ENCODE peak calls at places on chromosomes 12 and 14, in seven cellular contexts. X, G, I, F, K, M and Z are unnamed samples. For H3K9me3 and H3K4me1, the result is how much of the 10 kb centered on the place peaks cover.

GRCh38 chr12:49809369-49810158 is 18.6 kb downstream of the NCKAP5L start:
- DNase-seq in K (peak), X (no peak), G (no peak), I (peak), F (no peak), M (peak), Z (peak)

GRCh38 chr14:89435527-89436273 is 18.7 kb upstream of the FOXN3 start:
- DNase-seq in X (no peak), F (no peak), M (no peak), K (no peak), I (no peak), G (no peak), Z (no peak)

GRCh38 chr12:92747151-92747550 is 44.4 kb downstream of the PLEKHG7 start:
- DNase-seq in M (no peak), G (no peak), F (no peak), K (no peak), I (no peak), X (no peak), Z (no peak)

GRCh38 chr12:79016181-79016580 is 151.6 kb downstream of the SYT1 start:
- DNase-seq in F (no peak), G (no peak), X (no peak), I (no peak), K (no peak), M (no peak), Z (no peak)

GRCh38 chr14:55707365-55707804 is 127.4 kb downstream of the KTN1 start:
- DNase-seq in X (no peak), F (no peak), M (no peak), I (no peak), K (no peak), G (no peak), Z (no peak)

GRCh38 chr12:89353188-89353822 is 1.0 kb upstream of the DUSP6 start:
- DNase-seq in I (peak), K (peak), M (peak), G (peak), X (peak), F (peak), Z (peak)

GRCh38 chr12:123743002-123743401 is 19.1 kb upstream of the DNAH10 start:
- DNase-seq in I (no peak), G (no peak), F (no peak), M (peak), K (no peak), X (no peak), Z (peak)

GRCh38 chr14:104389326-104390220 is 190.0 kb upstream of the C14orf180 start:
- DNase-seq in X (peak), M (no peak), I (peak), F (no peak), G (peak), K (no peak), Z (no peak)

GRCh38 chr14:101174980-101175606 is 271.6 kb upstream of the RTL1 start:
- DNase-seq in I (no peak), K (no peak), F (no peak), X (peak), M (no peak), G (peak), Z (no peak)

GRCh38 chr14:59677771-59678211 is 101.2 kb upstream of the CCDC175 start:
- DNase-seq in M (no peak), I (peak), F (no peak), K (no peak), G (no peak), X (no peak), Z (no peak)

GRCh38 chr12:65818454-65819382 is 5.6 kb upstream of the HMGA2 start:
- DNase-seq in G (no peak), I (no peak), F (no peak), X (no peak), M (no peak), K (no peak), Z (no peak)

GRCh38 chr14:81344461-81345160 is 55.5 kb downstream of the STON2 start:
- DNase-seq in I (no peak), K (no peak), X (no peak), F (no peak), G (no peak), M (no peak), Z (no peak)

GRCh38 chr12:95218852-95219171 is 1.2 kb downstream of the VEZT start:
- DNase-seq in G (no peak), F (no peak), X (no peak), M (no peak), I (no peak), K (no peak), Z (no peak)

GRCh38 chr12:113075137-113075683 is 18.7 kb downstream of the DTX1 start:
- DNase-seq in I (no peak), F (no peak), G (no peak), K (no peak), X (no peak), M (no peak), Z (peak)

GRCh38 chr14:99191663-99192621 is 80.1 kb downstream of the BCL11B start:
- DNase-seq in F (peak), K (peak), G (peak), I (peak), M (peak), X (peak), Z (no peak)

GRCh38 chr12:6211421-6211869 is 11.2 kb downstream of the CD9 start:
- DNase-seq in F (no peak), G (peak), K (no peak), M (peak), X (no peak), I (no peak), Z (no peak)

GRCh38 chr12:4051616-4052015 is 178.4 kb upstream of the PARP11 start:
- DNase-seq in F (no peak), I (no peak), M (no peak), G (no peak), X (no peak), K (no peak), Z (no peak)

GRCh38 chr12:38142974-38143373 is 173.6 kb upstream of the ALG10B start:
- DNase-seq in K (no peak), G (no peak), I (no peak), M (no peak), X (no peak), F (no peak), Z (no peak)
- H3K9me3 ChIP-seq in K (under half), G (under half), I (under half), M (under half), X (under half), F (under half), Z (under half)

DNA sequence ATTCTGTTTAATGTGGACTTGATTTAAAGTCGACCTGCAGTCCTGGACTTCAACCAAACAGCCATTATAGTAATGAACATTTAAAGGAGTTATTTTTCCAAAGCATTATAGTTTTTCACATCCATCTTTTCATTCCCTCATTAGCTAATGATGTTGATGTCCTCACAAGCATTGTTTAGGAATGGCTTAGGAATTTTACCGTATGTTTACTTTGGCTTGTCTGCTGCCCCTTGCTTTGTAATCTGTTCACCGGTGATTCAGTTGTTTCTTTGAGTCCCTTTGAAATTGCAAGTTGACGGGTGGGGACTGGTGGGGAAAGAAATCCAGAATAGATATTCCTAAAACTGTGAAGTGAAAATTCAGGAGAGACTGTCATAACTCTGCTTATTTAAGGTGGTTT is 25.4 kb downstream of the PRKCH start:
- DNase-seq in M (no peak), K (no peak), X (no peak), I (no peak), F (no peak), G (no peak), Z (no peak)
- H3K4me1 ChIP-seq in M (under half), K (half or more), X (under half), I (under half), F (under half), G (under half), Z (under half)

GRCh38 chr12:58889557-58889956 is 30.7 kb downstream of the LRIG3 start:
- DNase-seq in M (no peak), I (no peak), K (no peak), F (no peak), X (no peak), G (no peak), Z (no peak)

GRCh38 chr12:58896278-58896677 is 24.0 kb downstream of the LRIG3 start:
- DNase-seq in F (no peak), G (no peak), I (no peak), M (no peak), X (no peak), K (no peak), Z (no peak)

GRCh38 chr12:58894040-58894439 is 26.3 kb downstream of the LRIG3 start:
- DNase-seq in M (no peak), I (no peak), F (no peak), G (no peak), X (no peak), K (no peak), Z (no peak)

GRCh38 chr12:58895053-58895452 is 25.3 kb downstream of the LRIG3 start:
- DNase-seq in X (no peak), K (no peak), F (no peak), G (no peak), I (no peak), M (no peak), Z (no peak)

DNA sequence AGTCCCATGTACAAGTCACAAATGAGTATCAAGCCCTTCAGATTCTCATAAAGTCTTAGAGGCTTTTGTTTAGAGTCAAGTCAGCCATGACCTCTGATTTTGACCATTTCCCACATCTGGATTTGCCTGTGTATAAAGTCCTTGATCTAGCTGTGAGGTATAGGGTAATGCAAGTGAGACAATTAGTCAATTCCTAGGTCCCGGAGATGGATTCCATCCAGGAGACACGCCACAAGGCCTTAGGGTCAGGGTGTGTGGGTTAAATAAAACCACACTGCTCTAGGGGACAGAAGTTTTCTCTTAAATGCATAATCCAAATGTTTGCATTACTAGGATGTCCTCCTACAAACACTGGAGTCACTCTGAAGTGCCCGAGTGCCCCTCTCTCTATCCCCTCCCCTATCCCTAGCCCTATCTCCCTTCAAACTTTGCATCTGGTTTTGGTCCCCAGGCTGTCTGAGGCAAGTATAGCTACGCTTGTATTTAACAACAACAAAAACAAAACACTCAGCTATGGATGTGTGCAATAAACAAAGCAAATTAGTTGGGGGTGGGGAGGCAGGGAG is 26.8 kb downstream of the LRIG3 start:
- DNase-seq in G (no peak), K (no peak), F (no peak), M (no peak), X (no peak), I (no peak), Z (no peak)
- H3K9me3 ChIP-seq in G (under half), K (under half), F (under half), M (under half), X (under half), I (under half), Z (under half)

GRCh38 chr12:14959916-14960315 is 1.5 kb downstream of the ARHGDIB start:
- DNase-seq in F (no peak), K (no peak), I (no peak), G (no peak), M (no peak), X (no peak), Z (no peak)

GRCh38 chr12:14960548-14961465 is 594 bp downstream of the ARHGDIB start:
- DNase-seq in G (no peak), M (peak), F (no peak), X (no peak), I (peak), K (peak), Z (peak)

GRCh38 chr12:14962797-14963196 is 1.4 kb upstream of the ARHGDIB start:
- DNase-seq in G (no peak), X (no peak), K (no peak), F (no peak), I (no peak), M (no peak), Z (no peak)

GRCh38 chr12:14962180-14962579 is 779 bp upstream of the ARHGDIB start:
- DNase-seq in F (no peak), M (no peak), X (no peak), K (no peak), G (no peak), I (no peak), Z (no peak)

GRCh38 chr12:14961466-14962155 is at the start of gene ARHGDIB:
- DNase-seq in F (peak), K (peak), M (peak), G (no peak), X (no peak), I (peak), Z (peak)
- H3K4me1 ChIP-seq in F (under half), K (half or more), M (under half), G (under half), X (under half), I (under half), Z (under half)

DNA sequence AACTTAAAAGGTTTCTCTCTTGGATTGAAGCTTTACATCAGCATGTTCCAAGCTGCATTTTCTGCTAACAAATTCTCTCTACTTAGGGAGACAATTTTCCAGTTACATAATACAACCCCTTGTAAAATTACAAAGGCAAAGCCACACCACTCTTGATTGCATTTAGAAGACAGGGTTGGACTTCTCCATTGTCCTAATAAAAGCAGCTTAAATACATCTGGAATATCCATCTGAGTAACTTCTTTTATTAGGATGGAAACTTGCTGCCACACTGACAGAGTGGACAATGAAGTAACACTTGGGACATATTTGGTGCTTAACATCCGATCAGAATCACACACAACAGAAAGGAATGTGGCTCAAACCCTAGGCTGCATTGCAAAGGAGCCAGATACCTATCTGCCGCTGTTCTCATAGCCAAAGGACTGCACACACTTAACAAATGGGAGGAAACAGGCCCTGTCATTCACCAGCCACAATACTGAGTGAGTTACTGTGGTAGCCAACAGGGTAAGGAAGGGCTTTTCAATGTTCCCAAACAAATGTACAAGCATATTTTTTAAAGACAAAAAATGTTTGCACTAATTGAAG is 157.2 kb downstream of the PAX9 start:
- DNase-seq in F (no peak), G (no peak), I (no peak), K (no peak), M (no peak), X (no peak), Z (no peak)
- H3K9me3 ChIP-seq in F (under half), G (under half), I (under half), K (under half), M (under half), X (under half), Z (under half)

DNA sequence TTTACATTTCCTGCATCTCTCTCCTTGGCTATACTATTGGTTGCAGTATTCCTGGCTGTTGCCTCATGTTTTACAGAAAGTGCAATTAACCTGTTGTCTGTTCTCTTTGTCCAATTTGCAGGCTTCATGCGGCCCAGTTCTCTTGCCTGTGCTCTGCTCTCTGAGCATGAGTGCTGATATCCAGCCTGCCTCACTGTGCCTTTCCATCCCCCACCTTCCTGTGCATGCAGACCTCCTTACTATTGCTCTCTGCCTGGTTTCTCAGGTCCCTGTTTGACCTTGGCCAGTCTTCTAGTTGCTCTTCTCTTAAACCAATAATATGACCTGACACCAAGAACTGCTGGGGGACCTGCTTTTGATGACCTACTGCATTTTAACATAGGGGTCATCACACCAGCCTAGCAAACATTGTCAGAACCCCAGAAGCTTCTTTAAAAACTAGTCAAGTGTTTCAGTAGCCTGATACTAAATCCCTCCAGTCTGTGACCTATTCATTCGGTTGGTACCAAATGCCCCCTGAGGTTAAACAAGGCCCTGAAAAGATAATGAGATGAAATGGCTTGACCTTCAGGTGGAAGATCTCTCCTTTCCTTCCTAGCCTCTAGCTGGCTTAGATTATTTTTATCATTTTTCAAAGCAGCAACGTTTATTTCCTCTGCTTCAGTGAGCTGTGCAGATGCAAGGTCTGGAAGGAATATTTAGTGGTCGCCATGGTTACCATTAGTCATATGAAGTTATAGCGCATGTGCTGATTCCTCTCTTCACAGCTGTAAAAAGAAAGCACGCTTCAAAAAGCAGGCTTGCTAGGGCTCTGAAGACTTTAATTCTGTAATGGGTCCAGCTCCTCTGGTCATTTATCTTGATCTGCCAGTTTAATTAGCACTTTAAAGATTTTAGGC is 216.5 kb downstream of the PHLDA1 start:
- DNase-seq in G (no peak), M (no peak), F (no peak), K (no peak), I (no peak), X (no peak), Z (no peak)
- H3K4me1 ChIP-seq in G (under half), M (under half), F (under half), K (under half), I (under half), X (under half), Z (under half)